ENCODE peak calls at places on chromosomes 7 and 10, in four cellular contexts. One of them, this sample, is unnamed.

GRCh38 chr10:89478085-89478738 is 57.2 kb downstream of the SLC16A12 start:
- DNase-seq in H9: peak; percentile 31
- DNase-seq in naive thymus-derived CD8-positive, alpha-beta T cell: no peak
- DNase-seq in activated CD4-positive, alpha-beta T cell treated with anti-CD3 and anti-CD28 coated beads, Interleukin-2, amount 50 U/mL, for 48 hours: no peak
- DNase-seq in this sample: no peak

GRCh38 chr10:113648478-113648877 is 15.4 kb downstream of the NRAP start:
- DNase-seq in H9: no peak
- DNase-seq in activated CD4-positive, alpha-beta T cell treated with anti-CD3 and anti-CD28 coated beads, Interleukin-2, amount 50 U/mL, for 48 hours: no peak
- DNase-seq in naive thymus-derived CD8-positive, alpha-beta T cell: no peak
- DNase-seq in this sample: no peak

GRCh38 chr10:74824184-74825032 is 2.0 kb upstream of the KAT6B start:
- DNase-seq in naive thymus-derived CD8-positive, alpha-beta T cell: peak; percentile 49
- DNase-seq in H9: peak; percentile 36
- DNase-seq in activated CD4-positive, alpha-beta T cell treated with anti-CD3 and anti-CD28 coated beads, Interleukin-2, amount 50 U/mL, for 48 hours: peak; percentile 24
- DNase-seq in this sample: no peak

GRCh38 chr7:92781117-92781720 is 55.2 kb downstream of the CDK6 start:
- DNase-seq in activated CD4-positive, alpha-beta T cell treated with anti-CD3 and anti-CD28 coated beads, Interleukin-2, amount 50 U/mL, for 48 hours: no peak
- DNase-seq in naive thymus-derived CD8-positive, alpha-beta T cell: no peak
- DNase-seq in H9: no peak
- DNase-seq in this sample: no peak

GRCh38 chr7:157589680-157590079 is 252.9 kb downstream of the DNAJB6 start:
- DNase-seq in H9: no peak
- DNase-seq in activated CD4-positive, alpha-beta T cell treated with anti-CD3 and anti-CD28 coated beads, Interleukin-2, amount 50 U/mL, for 48 hours: no peak
- DNase-seq in naive thymus-derived CD8-positive, alpha-beta T cell: no peak
- DNase-seq in this sample: no peak

GRCh38 chr10:59176241-59177030 is at the start of gene PHYHIPL:
- DNase-seq in H9: peak; percentile 58
- DNase-seq in activated CD4-positive, alpha-beta T cell treated with anti-CD3 and anti-CD28 coated beads, Interleukin-2, amount 50 U/mL, for 48 hours: no peak
- DNase-seq in naive thymus-derived CD8-positive, alpha-beta T cell: no peak
- DNase-seq in this sample: no peak

GRCh38 chr7:115747174-115747573 is 283.4 kb downstream of the TFEC start:
- DNase-seq in activated CD4-positive, alpha-beta T cell treated with anti-CD3 and anti-CD28 coated beads, Interleukin-2, amount 50 U/mL, for 48 hours: no peak
- DNase-seq in H9: no peak
- DNase-seq in naive thymus-derived CD8-positive, alpha-beta T cell: no peak
- DNase-seq in this sample: no peak

GRCh38 chr10:79301754-79302530 is 45.3 kb upstream of the PPIF start:
- DNase-seq in naive thymus-derived CD8-positive, alpha-beta T cell: no peak
- DNase-seq in H9: no peak
- DNase-seq in activated CD4-positive, alpha-beta T cell treated with anti-CD3 and anti-CD28 coated beads, Interleukin-2, amount 50 U/mL, for 48 hours: no peak
- DNase-seq in this sample: no peak

GRCh38 chr7:139431459-139431858 is 52.0 kb downstream of the KLRG2 start:
- DNase-seq in naive thymus-derived CD8-positive, alpha-beta T cell: no peak
- DNase-seq in H9: no peak
- DNase-seq in activated CD4-positive, alpha-beta T cell treated with anti-CD3 and anti-CD28 coated beads, Interleukin-2, amount 50 U/mL, for 48 hours: no peak
- DNase-seq in this sample: no peak